ENCODE peak calls at places on chromosome 7, in six cellular contexts. V is neural progenitor cell, B is GM23248, R is PC-3, W is HCT116, J is GM23338. G is an unnamed sample.

GRCh38 chr7:87875151-87876039 is 765 bp downstream of the SLC25A40 start:
- DNase-seq in V (peak), B (peak), R (peak), W (no peak), J (peak), G (no peak)

GRCh38 chr7:39949980-39950472 is at the start of gene CDK13:
- DNase-seq in V (peak), B (peak), R (peak), W (peak), J (peak), G (peak)

GRCh38 chr7:98418636-98419315 is 17.9 kb upstream of the BAIAP2L1 start:
- DNase-seq in V (no peak), B (peak), R (peak), W (peak), J (no peak), G (peak)

GRCh38 chr7:15007507-15007906 is 105.0 kb upstream of the DGKB start:
- DNase-seq in V (peak), B (no peak), R (peak), W (peak), J (peak), G (peak)

GRCh38 chr7:143519411-143520131 is 41.9 kb downstream of the TAS2R41 start:
- DNase-seq in V (no peak), B (peak), R (peak), W (no peak), J (no peak), G (no peak)

GRCh38 chr7:47847207-47847606 is 101.1 kb downstream of the PKD1L1 start:
- DNase-seq in V (no peak), B (no peak), R (no peak), W (no peak), J (peak), G (no peak)

GRCh38 chr7:138579136-138579535 is 119.1 kb downstream of the TRIM24 start:
- DNase-seq in V (no peak), B (no peak), R (no peak), W (no peak), J (no peak), G (no peak)

GRCh38 chr7:137395425-137395824 is 51.9 kb upstream of the PTN start:
- DNase-seq in V (no peak), B (no peak), R (no peak), W (no peak), J (no peak), G (peak)

GRCh38 chr7:50359995-50360925 is 55.7 kb downstream of the IKZF1 start:
- DNase-seq in V (peak), B (peak), R (no peak), W (no peak), J (no peak), G (peak)

GRCh38 chr7:48251766-48252165 is 80.5 kb downstream of the ABCA13 start:
- DNase-seq in V (no peak), B (no peak), R (peak), W (no peak), J (no peak), G (no peak)

GRCh38 chr7:31488562-31489203 is 25.2 kb upstream of the ITPRID1 start:
- DNase-seq in V (peak), B (peak), R (peak), W (peak), J (peak), G (peak)

GRCh38 chr7:102273749-102274712 is 12.6 kb upstream of the SH2B2 start:
- DNase-seq in V (no peak), B (peak), R (peak), W (peak), J (no peak), G (peak)

GRCh38 chr7:19919156-19920085 is 146.0 kb upstream of the TMEM196 start:
- DNase-seq in V (no peak), B (peak), R (no peak), W (no peak), J (no peak), G (peak)

GRCh38 chr7:30251708-30252329 is 32.6 kb upstream of the ZNRF2 start:
- DNase-seq in V (peak), B (no peak), R (no peak), W (no peak), J (no peak), G (peak)

GRCh38 chr7:151066273-151066974 is 7.0 kb downstream of the SLC4A2 start:
- DNase-seq in V (no peak), B (no peak), R (no peak), W (no peak), J (no peak), G (no peak)

GRCh38 chr7:38186593-38187314 is 8.7 kb downstream of the STARD3NL start:
- DNase-seq in V (no peak), B (peak), R (no peak), W (no peak), J (no peak), G (no peak)

GRCh38 chr7:23261843-23262452 is 15.4 kb downstream of the GPNMB start:
- DNase-seq in V (peak), B (peak), R (peak), W (peak), J (peak), G (peak)

GRCh38 chr7:1607001-1607400 is 37.2 kb upstream of the PSMG3 start:
- DNase-seq in V (no peak), B (no peak), R (no peak), W (no peak), J (no peak), G (no peak)

GRCh38 chr7:133434246-133434865 is 181.5 kb downstream of the EXOC4 start:
- DNase-seq in V (peak), B (peak), R (peak), W (no peak), J (peak), G (peak)

GRCh38 chr7:12490105-12490688 is 80.3 kb upstream of the SCIN start:
- DNase-seq in V (peak), B (peak), R (peak), W (peak), J (peak), G (peak)

GRCh38 chr7:112005205-112005604 is 201.0 kb downstream of the DOCK4 start:
- DNase-seq in V (no peak), B (no peak), R (no peak), W (no peak), J (no peak), G (no peak)

GRCh38 chr7:51029586-51030230 is 247.0 kb upstream of the GRB10 start:
- DNase-seq in V (no peak), B (peak), R (peak), W (no peak), J (no peak), G (no peak)

GRCh38 chr7:55794527-55794926 is 68.0 kb downstream of the SEPTIN14 start:
- DNase-seq in V (no peak), B (peak), R (peak), W (peak), J (peak), G (no peak)

GRCh38 chr7:8480466-8480865 is 47.1 kb downstream of the NXPH1 start:
- DNase-seq in V (no peak), B (no peak), R (no peak), W (no peak), J (no peak), G (no peak)

GRCh38 chr7:130909161-130909836 is 175.3 kb upstream of the KLF14 start:
- DNase-seq in V (no peak), B (peak), R (peak), W (no peak), J (no peak), G (no peak)

GRCh38 chr7:80837345-80837744 is 81.5 kb downstream of the SEMA3C start:
- DNase-seq in V (no peak), B (no peak), R (no peak), W (no peak), J (no peak), G (no peak)

GRCh38 chr7:74069790-74070618 is 13.6 kb upstream of the LIMK1 start:
- DNase-seq in V (no peak), B (no peak), R (no peak), W (no peak), J (no peak), G (no peak)

GRCh38 chr7:47654672-47655340 is 72.9 kb upstream of the TNS3 start:
- DNase-seq in V (peak), B (peak), R (no peak), W (no peak), J (peak), G (no peak)

GRCh38 chr7:139687980-139688632 is 89.7 kb downstream of the HIPK2 start:
- DNase-seq in V (no peak), B (peak), R (peak), W (peak), J (no peak), G (no peak)

GRCh38 chr7:107034553-107034952 is 10.0 kb upstream of the PRKAR2B start:
- DNase-seq in V (no peak), B (no peak), R (no peak), W (no peak), J (no peak), G (no peak)

GRCh38 chr7:107032720-107033438 is 11.6 kb upstream of the PRKAR2B start:
- DNase-seq in V (no peak), B (no peak), R (no peak), W (no peak), J (no peak), G (no peak)

GRCh38 chr7:107037866-107038598 is 6.5 kb upstream of the PRKAR2B start:
- DNase-seq in V (no peak), B (no peak), R (no peak), W (no peak), J (no peak), G (no peak)

GRCh38 chr7:107036535-107036934 is 8.0 kb upstream of the PRKAR2B start:
- DNase-seq in V (no peak), B (no peak), R (no peak), W (no peak), J (no peak), G (no peak)

DNA sequence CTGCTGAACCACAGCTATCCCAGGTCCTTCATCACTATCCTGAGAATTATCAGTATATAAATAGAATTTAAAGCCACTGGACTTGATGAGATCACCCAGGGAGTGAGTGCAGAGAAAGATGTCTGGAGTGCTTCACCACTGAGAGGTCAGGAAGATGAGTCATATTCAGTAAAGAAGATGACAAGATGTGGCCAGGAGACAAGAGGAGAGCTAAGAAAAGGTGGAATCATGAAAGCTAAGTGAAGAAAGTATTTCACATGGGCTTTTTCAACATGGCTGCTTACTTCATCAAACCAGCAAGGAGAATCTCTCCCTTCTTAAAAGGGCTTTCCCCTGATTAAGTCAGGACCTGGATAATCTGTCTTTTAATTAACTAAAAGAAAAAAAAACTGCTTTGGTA is 9.1 kb upstream of the PRKAR2B start:
- DNase-seq in V (no peak), B (peak), R (peak), W (no peak), J (no peak), G (peak)
- TF ChIP-seq EZH2phosphoT487 in V (no peak), B (no peak), R (no peak), W (no peak), J (no peak), G (no peak)

DNA sequence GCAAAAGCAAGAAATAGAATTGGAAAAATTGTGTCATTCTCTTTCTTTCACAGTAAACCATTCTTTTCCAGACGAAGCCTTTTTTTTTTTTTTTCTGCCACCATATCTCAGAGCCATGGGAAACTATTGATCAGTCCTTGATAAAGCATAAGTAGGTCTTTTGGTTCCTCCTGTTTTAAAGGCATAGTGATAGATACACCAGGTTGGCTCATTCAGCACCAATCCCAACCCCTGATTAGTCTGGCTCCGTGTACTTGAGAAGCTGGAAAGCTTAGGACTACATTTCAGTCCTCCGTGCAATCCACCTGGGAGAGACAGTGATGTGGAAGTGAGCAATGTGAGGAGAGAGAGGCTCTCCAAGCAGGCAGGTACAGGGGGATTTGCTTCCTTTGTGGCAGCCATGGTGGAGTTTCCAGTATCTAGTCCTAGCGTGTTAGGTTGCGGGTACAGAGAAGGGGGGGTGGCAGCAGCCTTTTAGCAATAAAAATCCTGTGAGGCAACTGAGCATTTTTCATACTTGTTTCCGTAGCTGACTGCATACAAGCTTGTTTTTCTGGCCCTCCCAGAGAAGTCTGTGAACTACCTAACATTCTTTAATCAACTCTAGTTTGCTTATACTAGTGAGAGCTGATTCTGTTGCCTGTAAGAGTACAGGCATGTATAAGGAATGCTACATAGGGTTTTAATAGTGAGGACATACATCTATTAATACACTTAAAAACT is 127.4 kb upstream of the CTTNBP2 start:
- DNase-seq in V (no peak), B (no peak), R (no peak), W (no peak), J (no peak), G (no peak)
- TF ChIP-seq EZH2phosphoT487 in V (no peak), B (no peak), R (no peak), W (no peak), J (no peak), G (no peak)

GRCh38 chr7:18125536-18125935 is 97.9 kb upstream of the PRPS1L1 start:
- DNase-seq in V (no peak), B (peak), R (no peak), W (no peak), J (no peak), G (peak)

GRCh38 chr7:18117482-18117881 is 89.8 kb upstream of the PRPS1L1 start:
- DNase-seq in V (no peak), B (peak), R (no peak), W (no peak), J (no peak), G (no peak)

GRCh38 chr7:18123508-18124239 is 96.0 kb upstream of the PRPS1L1 start:
- DNase-seq in V (no peak), B (no peak), R (no peak), W (no peak), J (no peak), G (no peak)

GRCh38 chr7:18116661-18117060 is 89.0 kb upstream of the PRPS1L1 start:
- DNase-seq in V (no peak), B (no peak), R (no peak), W (no peak), J (no peak), G (no peak)

GRCh38 chr7:18119985-18120384 is 92.3 kb upstream of the PRPS1L1 start:
- DNase-seq in V (peak), B (peak), R (peak), W (peak), J (peak), G (no peak)
- TF ChIP-seq EZH2phosphoT487 in V (no peak), B (no peak), R (no peak), W (no peak), J (no peak), G (no peak)

DNA sequence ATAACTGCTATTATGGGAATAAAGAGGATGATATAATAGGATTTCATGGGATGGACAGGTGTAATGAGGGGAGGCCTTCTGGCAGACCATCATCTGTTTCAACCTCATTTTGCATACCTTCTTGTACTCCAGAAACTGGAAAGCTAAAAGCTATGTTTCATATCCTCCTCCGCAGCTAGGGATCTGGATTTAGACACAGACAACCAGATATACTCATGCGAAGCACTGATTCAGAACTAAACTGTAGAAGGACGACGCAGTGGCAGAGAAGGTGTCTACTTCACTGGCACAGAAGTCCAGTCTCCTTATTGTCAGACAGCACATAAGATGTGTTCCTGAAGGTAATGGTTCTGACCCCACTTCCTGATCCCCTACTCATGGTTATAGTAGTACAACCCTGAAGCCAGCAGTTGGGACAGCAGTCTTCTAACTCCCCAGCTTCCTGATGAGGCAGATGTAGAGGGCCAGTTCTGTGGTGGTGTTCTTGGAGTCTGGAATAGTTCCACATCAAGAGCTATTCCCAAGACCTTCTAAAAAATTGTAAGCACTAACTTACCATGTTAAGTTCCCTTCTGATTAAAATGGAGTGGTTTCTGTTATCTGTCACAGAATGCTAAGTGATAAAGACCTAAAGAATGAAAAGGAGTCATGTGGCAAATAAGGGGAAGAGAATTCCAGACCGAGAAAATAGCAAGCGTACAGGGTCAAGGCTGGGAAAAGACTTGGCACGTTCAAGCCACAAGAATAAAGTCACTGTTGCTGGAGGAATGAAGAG is 550.3 kb downstream of the GRM8 start:
- DNase-seq in V (no peak), B (no peak), R (no peak), W (no peak), J (no peak), G (no peak)
- TF ChIP-seq EZH2phosphoT487 in V (no peak), B (no peak), R (no peak), W (no peak), J (no peak), G (no peak)

GRCh38 chr7:158097511-158098124 is 490.0 kb downstream of the PTPRN2 start:
- DNase-seq in V (no peak), B (no peak), R (no peak), W (no peak), J (no peak), G (no peak)
- TF ChIP-seq EZH2phosphoT487 in V (no peak), B (no peak), R (no peak), W (no peak), J (no peak), G (peak)

GRCh38 chr7:44618045-44618444 is 11.6 kb downstream of the OGDH start:
- DNase-seq in V (no peak), B (no peak), R (no peak), W (no peak), J (no peak), G (no peak)

GRCh38 chr7:44615793-44616192 is 9.4 kb downstream of the OGDH start:
- DNase-seq in V (no peak), B (no peak), R (no peak), W (no peak), J (no peak), G (no peak)

GRCh38 chr7:44617225-44617885 is 10.9 kb downstream of the OGDH start:
- DNase-seq in V (no peak), B (peak), R (peak), W (no peak), J (no peak), G (peak)

GRCh38 chr7:44616545-44616944 is 10.1 kb downstream of the OGDH start:
- DNase-seq in V (no peak), B (no peak), R (no peak), W (no peak), J (no peak), G (no peak)

GRCh38 chr7:44618754-44619153 is 12.3 kb downstream of the OGDH start:
- DNase-seq in V (no peak), B (no peak), R (peak), W (peak), J (no peak), G (peak)
- TF ChIP-seq EZH2phosphoT487 in V (no peak), B (no peak), R (no peak), W (no peak), J (no peak), G (no peak)

GRCh38 chr7:86788948-86789347 is 145.2 kb downstream of the GRM3 start:
- DNase-seq in V (no peak), B (no peak), R (no peak), W (no peak), J (no peak), G (no peak)
- TF ChIP-seq EZH2phosphoT487 in V (no peak), B (no peak), R (no peak), W (no peak), J (no peak), G (no peak)

DNA sequence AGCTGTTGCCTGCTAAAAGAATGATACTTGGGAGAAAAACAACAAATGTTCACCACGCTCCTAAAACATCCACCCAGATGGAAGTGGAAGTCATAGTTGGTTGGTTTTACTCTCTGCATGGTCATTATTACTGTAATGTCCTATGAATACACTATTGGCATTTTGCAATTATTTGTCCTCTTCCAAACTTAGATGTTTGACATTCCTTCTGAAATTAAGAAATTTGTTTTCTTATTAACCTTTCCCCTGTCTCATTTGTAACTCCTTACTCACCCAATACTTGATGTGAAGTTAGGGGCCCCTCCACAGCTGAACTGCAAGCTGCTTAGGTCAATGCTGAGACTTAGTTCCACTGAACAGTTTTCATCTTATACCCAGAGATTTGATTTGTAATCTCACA is 383.3 kb downstream of the INHBA start:
- DNase-seq in V (no peak), B (peak), R (no peak), W (no peak), J (no peak), G (no peak)
- TF ChIP-seq EZH2phosphoT487 in V (no peak), B (no peak), R (no peak), W (no peak), J (no peak), G (no peak)

GRCh38 chr7:105849122-105849855 is 27.1 kb downstream of the ATXN7L1 start:
- DNase-seq in V (no peak), B (peak), R (peak), W (no peak), J (peak), G (no peak)

GRCh38 chr7:105857009-105857952 is 19.1 kb downstream of the ATXN7L1 start:
- DNase-seq in V (no peak), B (no peak), R (no peak), W (no peak), J (no peak), G (no peak)

GRCh38 chr7:105853931-105854419 is 22.4 kb downstream of the ATXN7L1 start:
- DNase-seq in V (peak), B (peak), R (no peak), W (no peak), J (peak), G (peak)

GRCh38 chr7:105851064-105851463 is 25.3 kb downstream of the ATXN7L1 start:
- DNase-seq in V (no peak), B (no peak), R (no peak), W (no peak), J (no peak), G (no peak)

GRCh38 chr7:105854516-105854915 is 21.9 kb downstream of the ATXN7L1 start:
- DNase-seq in V (no peak), B (peak), R (no peak), W (no peak), J (no peak), G (no peak)
- TF ChIP-seq EZH2phosphoT487 in V (no peak), B (no peak), R (no peak), W (no peak), J (no peak), G (no peak)

G was measured in hepatocyte.